ENCODE peak calls at places on chromosomes 1 and 21, in seven cellular contexts. One of them, this sample, is unnamed.

GRCh38 chr1:205505076-205505729 is 734 bp downstream of the CDK18 start:
- DNase-seq in NCI-H1105: no peak
- DNase-seq in BJ: no peak
- DNase-seq in GOT3: no peak
- DNase-seq in CD4-positive, alpha-beta T cell: no peak
- DNase-seq in sigmoid colon: no peak
- DNase-seq in stimulated activated CD4-positive, alpha-beta T cell treated with anti-CD3 and anti-CD28 coated beads, Interleukin-12 subunit alpha, Interleukin-12 subunit beta, amount 100 ng/mL, for 4 hours: no peak
- DNase-seq in this sample: no peak

GRCh38 chr1:12435639-12436344 is 182.2 kb downstream of the DHRS3 start:
- DNase-seq in NCI-H1105: no peak
- DNase-seq in BJ: no peak
- DNase-seq in GOT3: no peak
- DNase-seq in CD4-positive, alpha-beta T cell: no peak
- DNase-seq in sigmoid colon: no peak
- DNase-seq in stimulated activated CD4-positive, alpha-beta T cell treated with anti-CD3 and anti-CD28 coated beads, Interleukin-12 subunit alpha, Interleukin-12 subunit beta, amount 100 ng/mL, for 4 hours: peak
- DNase-seq in this sample: no peak

GRCh38 chr1:153122831-153123421 is 9.6 kb upstream of the SPRR2F start:
- DNase-seq in NCI-H1105: peak
- DNase-seq in BJ: no peak
- DNase-seq in GOT3: no peak
- DNase-seq in CD4-positive, alpha-beta T cell: no peak
- DNase-seq in sigmoid colon: no peak
- DNase-seq in stimulated activated CD4-positive, alpha-beta T cell treated with anti-CD3 and anti-CD28 coated beads, Interleukin-12 subunit alpha, Interleukin-12 subunit beta, amount 100 ng/mL, for 4 hours: no peak
- DNase-seq in this sample: peak

GRCh38 chr1:181013144-181013543 is 9.5 kb downstream of the STX6 start:
- DNase-seq in NCI-H1105: no peak
- DNase-seq in BJ: no peak
- DNase-seq in GOT3: no peak
- DNase-seq in CD4-positive, alpha-beta T cell: no peak
- DNase-seq in sigmoid colon: no peak
- DNase-seq in stimulated activated CD4-positive, alpha-beta T cell treated with anti-CD3 and anti-CD28 coated beads, Interleukin-12 subunit alpha, Interleukin-12 subunit beta, amount 100 ng/mL, for 4 hours: no peak
- DNase-seq in this sample: no peak

GRCh38 chr1:154870117-154870571 is at the start of gene KCNN3:
- DNase-seq in NCI-H1105: peak
- DNase-seq in BJ: peak
- DNase-seq in GOT3: peak
- DNase-seq in CD4-positive, alpha-beta T cell: peak
- DNase-seq in sigmoid colon: peak
- DNase-seq in stimulated activated CD4-positive, alpha-beta T cell treated with anti-CD3 and anti-CD28 coated beads, Interleukin-12 subunit alpha, Interleukin-12 subunit beta, amount 100 ng/mL, for 4 hours: peak
- DNase-seq in this sample: peak

GRCh38 chr1:156642265-156643185 is 608 bp downstream of the BCAN start:
- DNase-seq in NCI-H1105: no peak
- DNase-seq in BJ: no peak
- DNase-seq in GOT3: no peak
- DNase-seq in CD4-positive, alpha-beta T cell: no peak
- DNase-seq in sigmoid colon: no peak
- DNase-seq in stimulated activated CD4-positive, alpha-beta T cell treated with anti-CD3 and anti-CD28 coated beads, Interleukin-12 subunit alpha, Interleukin-12 subunit beta, amount 100 ng/mL, for 4 hours: no peak
- DNase-seq in this sample: no peak

GRCh38 chr1:214997685-214998084 is 84.9 kb upstream of the KCNK2 start:
- DNase-seq in NCI-H1105: no peak
- DNase-seq in BJ: no peak
- DNase-seq in GOT3: no peak
- DNase-seq in CD4-positive, alpha-beta T cell: no peak
- DNase-seq in sigmoid colon: no peak
- DNase-seq in stimulated activated CD4-positive, alpha-beta T cell treated with anti-CD3 and anti-CD28 coated beads, Interleukin-12 subunit alpha, Interleukin-12 subunit beta, amount 100 ng/mL, for 4 hours: no peak
- DNase-seq in this sample: no peak

GRCh38 chr1:68571499-68571898 is 74.6 kb upstream of the DEPDC1 start:
- DNase-seq in NCI-H1105: no peak
- DNase-seq in BJ: no peak
- DNase-seq in GOT3: no peak
- DNase-seq in CD4-positive, alpha-beta T cell: no peak
- DNase-seq in sigmoid colon: no peak
- DNase-seq in stimulated activated CD4-positive, alpha-beta T cell treated with anti-CD3 and anti-CD28 coated beads, Interleukin-12 subunit alpha, Interleukin-12 subunit beta, amount 100 ng/mL, for 4 hours: no peak
- DNase-seq in this sample: no peak

GRCh38 chr21:31564439-31564838 is 95.1 kb upstream of the SOD1 start:
- DNase-seq in NCI-H1105: no peak
- DNase-seq in BJ: no peak
- DNase-seq in GOT3: no peak
- DNase-seq in CD4-positive, alpha-beta T cell: no peak
- DNase-seq in sigmoid colon: no peak
- DNase-seq in stimulated activated CD4-positive, alpha-beta T cell treated with anti-CD3 and anti-CD28 coated beads, Interleukin-12 subunit alpha, Interleukin-12 subunit beta, amount 100 ng/mL, for 4 hours: no peak
- DNase-seq in this sample: no peak

GRCh38 chr1:19439464-19440171 is 45.7 kb downstream of the CAPZB start:
- DNase-seq in NCI-H1105: peak
- DNase-seq in BJ: no peak
- DNase-seq in GOT3: no peak
- DNase-seq in CD4-positive, alpha-beta T cell: peak
- DNase-seq in sigmoid colon: peak
- DNase-seq in stimulated activated CD4-positive, alpha-beta T cell treated with anti-CD3 and anti-CD28 coated beads, Interleukin-12 subunit alpha, Interleukin-12 subunit beta, amount 100 ng/mL, for 4 hours: no peak
- DNase-seq in this sample: no peak

GRCh38 chr1:240005997-240006650 is 85.6 kb upstream of the FMN2 start:
- DNase-seq in NCI-H1105: no peak
- DNase-seq in BJ: no peak
- DNase-seq in GOT3: no peak
- DNase-seq in CD4-positive, alpha-beta T cell: no peak
- DNase-seq in sigmoid colon: no peak
- DNase-seq in stimulated activated CD4-positive, alpha-beta T cell treated with anti-CD3 and anti-CD28 coated beads, Interleukin-12 subunit alpha, Interleukin-12 subunit beta, amount 100 ng/mL, for 4 hours: no peak
- DNase-seq in this sample: no peak

GRCh38 chr1:169260478-169260877 is 107.1 kb downstream of the NME7 start:
- DNase-seq in NCI-H1105: no peak
- DNase-seq in BJ: no peak
- DNase-seq in GOT3: no peak
- DNase-seq in CD4-positive, alpha-beta T cell: no peak
- DNase-seq in sigmoid colon: no peak
- DNase-seq in stimulated activated CD4-positive, alpha-beta T cell treated with anti-CD3 and anti-CD28 coated beads, Interleukin-12 subunit alpha, Interleukin-12 subunit beta, amount 100 ng/mL, for 4 hours: no peak
- DNase-seq in this sample: no peak

GRCh38 chr1:151935154-151935553 is 25.8 kb upstream of the THEM4 start:
- DNase-seq in NCI-H1105: no peak
- DNase-seq in BJ: no peak
- DNase-seq in GOT3: no peak
- DNase-seq in CD4-positive, alpha-beta T cell: no peak
- DNase-seq in sigmoid colon: no peak
- DNase-seq in stimulated activated CD4-positive, alpha-beta T cell treated with anti-CD3 and anti-CD28 coated beads, Interleukin-12 subunit alpha, Interleukin-12 subunit beta, amount 100 ng/mL, for 4 hours: no peak
- DNase-seq in this sample: no peak

GRCh38 chr1:63317007-63317813 is 5.2 kb upstream of the FOXD3 start:
- DNase-seq in NCI-H1105: peak
- DNase-seq in BJ: no peak
- DNase-seq in GOT3: no peak
- DNase-seq in CD4-positive, alpha-beta T cell: peak
- DNase-seq in sigmoid colon: peak
- DNase-seq in stimulated activated CD4-positive, alpha-beta T cell treated with anti-CD3 and anti-CD28 coated beads, Interleukin-12 subunit alpha, Interleukin-12 subunit beta, amount 100 ng/mL, for 4 hours: peak
- DNase-seq in this sample: peak

GRCh38 chr1:58874757-58875755 is 91.2 kb upstream of the JUN start:
- DNase-seq in NCI-H1105: peak
- DNase-seq in BJ: peak
- DNase-seq in GOT3: peak
- DNase-seq in CD4-positive, alpha-beta T cell: no peak
- DNase-seq in sigmoid colon: peak
- DNase-seq in stimulated activated CD4-positive, alpha-beta T cell treated with anti-CD3 and anti-CD28 coated beads, Interleukin-12 subunit alpha, Interleukin-12 subunit beta, amount 100 ng/mL, for 4 hours: no peak
- DNase-seq in this sample: peak

GRCh38 chr21:24353492-24353891 is 1253.8 kb downstream of the MRPL39 start:
- DNase-seq in NCI-H1105: no peak
- DNase-seq in BJ: no peak
- DNase-seq in GOT3: no peak
- DNase-seq in CD4-positive, alpha-beta T cell: no peak
- DNase-seq in sigmoid colon: no peak
- DNase-seq in stimulated activated CD4-positive, alpha-beta T cell treated with anti-CD3 and anti-CD28 coated beads, Interleukin-12 subunit alpha, Interleukin-12 subunit beta, amount 100 ng/mL, for 4 hours: no peak
- DNase-seq in this sample: no peak

GRCh38 chr1:212600980-212601379 is 7.6 kb upstream of the ATF3 start:
- DNase-seq in NCI-H1105: no peak
- DNase-seq in BJ: no peak
- DNase-seq in GOT3: no peak
- DNase-seq in CD4-positive, alpha-beta T cell: no peak
- DNase-seq in sigmoid colon: no peak
- DNase-seq in stimulated activated CD4-positive, alpha-beta T cell treated with anti-CD3 and anti-CD28 coated beads, Interleukin-12 subunit alpha, Interleukin-12 subunit beta, amount 100 ng/mL, for 4 hours: no peak
- DNase-seq in this sample: no peak

GRCh38 chr1:184975208-184975875 is 1.0 kb upstream of the NIBAN1 start:
- DNase-seq in NCI-H1105: no peak
- DNase-seq in BJ: no peak
- DNase-seq in GOT3: no peak
- DNase-seq in CD4-positive, alpha-beta T cell: no peak
- DNase-seq in sigmoid colon: no peak
- DNase-seq in stimulated activated CD4-positive, alpha-beta T cell treated with anti-CD3 and anti-CD28 coated beads, Interleukin-12 subunit alpha, Interleukin-12 subunit beta, amount 100 ng/mL, for 4 hours: no peak
- DNase-seq in this sample: no peak

GRCh38 chr21:37071561-37072238 is 1.2 kb downstream of the PIGP start:
- DNase-seq in NCI-H1105: no peak
- DNase-seq in BJ: peak
- DNase-seq in GOT3: no peak
- DNase-seq in CD4-positive, alpha-beta T cell: no peak
- DNase-seq in sigmoid colon: peak
- DNase-seq in stimulated activated CD4-positive, alpha-beta T cell treated with anti-CD3 and anti-CD28 coated beads, Interleukin-12 subunit alpha, Interleukin-12 subunit beta, amount 100 ng/mL, for 4 hours: no peak
- DNase-seq in this sample: no peak

GRCh38 chr1:189211742-189212141 is 1265.9 kb downstream of the BRINP3 start:
- DNase-seq in NCI-H1105: no peak
- DNase-seq in BJ: no peak
- DNase-seq in GOT3: no peak
- DNase-seq in CD4-positive, alpha-beta T cell: no peak
- DNase-seq in sigmoid colon: no peak
- DNase-seq in stimulated activated CD4-positive, alpha-beta T cell treated with anti-CD3 and anti-CD28 coated beads, Interleukin-12 subunit alpha, Interleukin-12 subunit beta, amount 100 ng/mL, for 4 hours: no peak
- DNase-seq in this sample: no peak

GRCh38 chr1:94739521-94740061 is 80.6 kb upstream of the SLC44A3 start:
- DNase-seq in NCI-H1105: no peak
- DNase-seq in BJ: peak
- DNase-seq in GOT3: no peak
- DNase-seq in CD4-positive, alpha-beta T cell: no peak
- DNase-seq in sigmoid colon: no peak
- DNase-seq in stimulated activated CD4-positive, alpha-beta T cell treated with anti-CD3 and anti-CD28 coated beads, Interleukin-12 subunit alpha, Interleukin-12 subunit beta, amount 100 ng/mL, for 4 hours: no peak
- DNase-seq in this sample: no peak

GRCh38 chr1:92482665-92483441 is 3.9 kb downstream of the GFI1 start:
- DNase-seq in NCI-H1105: peak
- DNase-seq in BJ: no peak
- DNase-seq in GOT3: no peak
- DNase-seq in CD4-positive, alpha-beta T cell: peak
- DNase-seq in sigmoid colon: no peak
- DNase-seq in stimulated activated CD4-positive, alpha-beta T cell treated with anti-CD3 and anti-CD28 coated beads, Interleukin-12 subunit alpha, Interleukin-12 subunit beta, amount 100 ng/mL, for 4 hours: peak
- DNase-seq in this sample: peak

GRCh38 chr1:102798718-102799117 is 309.6 kb downstream of the COL11A1 start:
- DNase-seq in NCI-H1105: no peak
- DNase-seq in BJ: no peak
- DNase-seq in GOT3: no peak
- DNase-seq in CD4-positive, alpha-beta T cell: no peak
- DNase-seq in sigmoid colon: no peak
- DNase-seq in stimulated activated CD4-positive, alpha-beta T cell treated with anti-CD3 and anti-CD28 coated beads, Interleukin-12 subunit alpha, Interleukin-12 subunit beta, amount 100 ng/mL, for 4 hours: no peak
- DNase-seq in this sample: no peak

GRCh38 chr21:15788847-15789548 is 59.2 kb downstream of the USP25 start:
- DNase-seq in NCI-H1105: no peak
- DNase-seq in BJ: no peak
- DNase-seq in GOT3: no peak
- DNase-seq in CD4-positive, alpha-beta T cell: no peak
- DNase-seq in sigmoid colon: no peak
- DNase-seq in stimulated activated CD4-positive, alpha-beta T cell treated with anti-CD3 and anti-CD28 coated beads, Interleukin-12 subunit alpha, Interleukin-12 subunit beta, amount 100 ng/mL, for 4 hours: no peak
- DNase-seq in this sample: no peak

GRCh38 chr1:8004113-8004802 is 21.9 kb downstream of the ERRFI1 start:
- DNase-seq in NCI-H1105: peak
- DNase-seq in BJ: no peak
- DNase-seq in GOT3: no peak
- DNase-seq in CD4-positive, alpha-beta T cell: no peak
- DNase-seq in sigmoid colon: no peak
- DNase-seq in stimulated activated CD4-positive, alpha-beta T cell treated with anti-CD3 and anti-CD28 coated beads, Interleukin-12 subunit alpha, Interleukin-12 subunit beta, amount 100 ng/mL, for 4 hours: no peak
- DNase-seq in this sample: no peak

GRCh38 chr1:167499657-167500056 is 18.7 kb downstream of the CD247 start:
- DNase-seq in NCI-H1105: no peak
- DNase-seq in BJ: no peak
- DNase-seq in GOT3: no peak
- DNase-seq in CD4-positive, alpha-beta T cell: no peak
- DNase-seq in sigmoid colon: no peak
- DNase-seq in stimulated activated CD4-positive, alpha-beta T cell treated with anti-CD3 and anti-CD28 coated beads, Interleukin-12 subunit alpha, Interleukin-12 subunit beta, amount 100 ng/mL, for 4 hours: no peak
- DNase-seq in this sample: no peak

GRCh38 chr1:3471356-3472087 is 17.1 kb downstream of the ARHGEF16 start:
- DNase-seq in NCI-H1105: no peak
- DNase-seq in BJ: no peak
- DNase-seq in GOT3: no peak
- DNase-seq in CD4-positive, alpha-beta T cell: no peak
- DNase-seq in sigmoid colon: no peak
- DNase-seq in stimulated activated CD4-positive, alpha-beta T cell treated with anti-CD3 and anti-CD28 coated beads, Interleukin-12 subunit alpha, Interleukin-12 subunit beta, amount 100 ng/mL, for 4 hours: no peak
- DNase-seq in this sample: no peak

GRCh38 chr1:53826367-53826766 is 11.7 kb downstream of the NDC1 start:
- DNase-seq in NCI-H1105: no peak
- DNase-seq in BJ: no peak
- DNase-seq in GOT3: no peak
- DNase-seq in CD4-positive, alpha-beta T cell: no peak
- DNase-seq in sigmoid colon: no peak
- DNase-seq in stimulated activated CD4-positive, alpha-beta T cell treated with anti-CD3 and anti-CD28 coated beads, Interleukin-12 subunit alpha, Interleukin-12 subunit beta, amount 100 ng/mL, for 4 hours: no peak
- DNase-seq in this sample: no peak

GRCh38 chr21:45989355-45990048 is 7.9 kb downstream of the COL6A1 start:
- DNase-seq in NCI-H1105: no peak
- DNase-seq in BJ: no peak
- DNase-seq in GOT3: no peak
- DNase-seq in CD4-positive, alpha-beta T cell: no peak
- DNase-seq in sigmoid colon: peak
- DNase-seq in stimulated activated CD4-positive, alpha-beta T cell treated with anti-CD3 and anti-CD28 coated beads, Interleukin-12 subunit alpha, Interleukin-12 subunit beta, amount 100 ng/mL, for 4 hours: no peak
- DNase-seq in this sample: no peak

GRCh38 chr1:62428351-62428750 is 8.5 kb upstream of the USP1 start:
- DNase-seq in NCI-H1105: no peak
- DNase-seq in BJ: no peak
- DNase-seq in GOT3: no peak
- DNase-seq in CD4-positive, alpha-beta T cell: no peak
- DNase-seq in sigmoid colon: no peak
- DNase-seq in stimulated activated CD4-positive, alpha-beta T cell treated with anti-CD3 and anti-CD28 coated beads, Interleukin-12 subunit alpha, Interleukin-12 subunit beta, amount 100 ng/mL, for 4 hours: no peak
- DNase-seq in this sample: no peak

GRCh38 chr1:143653403-143653802 is 318.4 kb downstream of the FAM72C start:
- DNase-seq in NCI-H1105: no peak
- DNase-seq in BJ: no peak
- DNase-seq in GOT3: no peak
- DNase-seq in CD4-positive, alpha-beta T cell: no peak
- DNase-seq in sigmoid colon: no peak
- DNase-seq in stimulated activated CD4-positive, alpha-beta T cell treated with anti-CD3 and anti-CD28 coated beads, Interleukin-12 subunit alpha, Interleukin-12 subunit beta, amount 100 ng/mL, for 4 hours: no peak
- DNase-seq in this sample: no peak

GRCh38 chr1:61287734-61288133 is 205.4 kb downstream of the NFIA start:
- DNase-seq in NCI-H1105: peak
- DNase-seq in BJ: peak
- DNase-seq in GOT3: no peak
- DNase-seq in CD4-positive, alpha-beta T cell: no peak
- DNase-seq in sigmoid colon: no peak
- DNase-seq in stimulated activated CD4-positive, alpha-beta T cell treated with anti-CD3 and anti-CD28 coated beads, Interleukin-12 subunit alpha, Interleukin-12 subunit beta, amount 100 ng/mL, for 4 hours: no peak
- DNase-seq in this sample: no peak

GRCh38 chr1:205515781-205516253 is 11.3 kb downstream of the CDK18 start:
- DNase-seq in NCI-H1105: no peak
- DNase-seq in BJ: no peak
- DNase-seq in GOT3: no peak
- DNase-seq in CD4-positive, alpha-beta T cell: no peak
- DNase-seq in sigmoid colon: peak
- DNase-seq in stimulated activated CD4-positive, alpha-beta T cell treated with anti-CD3 and anti-CD28 coated beads, Interleukin-12 subunit alpha, Interleukin-12 subunit beta, amount 100 ng/mL, for 4 hours: no peak
- DNase-seq in this sample: no peak